ENCODE peak calls at places on chromosomes 16 and 17, in nine cellular contexts. R, A, S, F, E, C, W, Y and I are unnamed samples.

GRCh38 chr17:63479495-63480184 is 2.8 kb downstream of the ACE start:
- DNase-seq in S (no peak), E (no peak), R (no peak), C (no peak), F (no peak), W (peak), Y (no peak), A (no peak), I (no peak)

GRCh38 chr17:67200727-67201301 is 44.2 kb downstream of the HELZ start:
- DNase-seq in E (no peak), W (peak), C (no peak), F (peak), A (no peak), R (no peak), S (peak), Y (no peak), I (no peak)

GRCh38 chr16:85659805-85660511 is 28.8 kb downstream of the GINS2 start:
- DNase-seq in A (peak), R (peak), C (peak), Y (no peak), E (no peak), W (peak), F (peak), S (peak), I (peak)

GRCh38 chr16:49484454-49484853 is 110.8 kb downstream of the C16orf78 start:
- DNase-seq in W (peak), R (no peak), F (no peak), A (no peak), E (peak), S (no peak), Y (peak), C (peak), I (no peak)

GRCh38 chr16:89435051-89435450 is 55.3 kb downstream of the ANKRD11 start:
- DNase-seq in E (no peak), W (no peak), C (no peak), S (peak), Y (no peak), A (no peak), F (no peak), R (no peak), I (no peak)

GRCh38 chr16:3193221-3194212 is 5.5 kb downstream of the OR1F1 start:
- DNase-seq in R (no peak), C (no peak), A (peak), E (no peak), Y (no peak), F (peak), W (no peak), S (no peak), I (no peak)

GRCh38 chr16:73058616-73059409 is 10.9 kb upstream of the ZFHX3 start:
- DNase-seq in F (peak), R (no peak), A (peak), Y (peak), S (peak), W (peak), E (no peak), C (peak), I (no peak)

GRCh38 chr17:3965123-3965800 is 1.0 kb upstream of the ATP2A3 start:
- DNase-seq in F (peak), Y (no peak), C (no peak), A (peak), W (peak), R (peak), E (no peak), S (peak), I (peak)

GRCh38 chr17:36647598-36647997 is 46.2 kb downstream of the MRM1 start:
- DNase-seq in S (no peak), E (no peak), C (no peak), R (no peak), Y (no peak), A (no peak), F (no peak), W (peak), I (no peak)

GRCh38 chr16:4393243-4393606 is 21.6 kb downstream of the VASN start:
- DNase-seq in W (no peak), Y (no peak), R (no peak), S (peak), E (no peak), C (no peak), A (no peak), F (peak), I (no peak)

GRCh38 chr17:48843172-48843900 is 12.5 kb downstream of the CALCOCO2 start:
- DNase-seq in S (no peak), C (no peak), E (no peak), W (no peak), R (no peak), F (no peak), A (no peak), Y (no peak), I (no peak)

GRCh38 chr16:11697319-11697718 is 29.1 kb downstream of the SNN start:
- DNase-seq in F (no peak), C (no peak), R (no peak), E (no peak), Y (no peak), S (no peak), A (no peak), W (peak), I (no peak)

GRCh38 chr17:7403043-7403901 is 625 bp downstream of the TMEM256 start:
- DNase-seq in F (no peak), C (peak), R (no peak), Y (no peak), A (no peak), E (peak), S (peak), W (peak), I (no peak)

GRCh38 chr17:59845595-59846390 is 47.0 kb downstream of the TUBD1 start:
- DNase-seq in W (peak), F (peak), A (peak), R (no peak), C (peak), S (peak), E (peak), Y (no peak), I (no peak)

GRCh38 chr17:57296231-57296630 is 39.9 kb downstream of the MSI2 start:
- DNase-seq in W (peak), Y (no peak), A (no peak), E (no peak), C (no peak), S (no peak), R (no peak), F (peak), I (no peak)

GRCh38 chr17:74249966-74250365 is 24.1 kb upstream of the DNAI2 start:
- DNase-seq in Y (no peak), C (no peak), S (no peak), R (no peak), W (no peak), F (no peak), A (no peak), E (no peak), I (no peak)

GRCh38 chr17:17999364-18000007 is 26.8 kb downstream of the DRC3 start:
- DNase-seq in E (no peak), W (no peak), F (no peak), Y (no peak), R (no peak), C (no peak), A (no peak), S (no peak), I (no peak)

GRCh38 chr16:57115148-57115503 is 22.7 kb downstream of the CPNE2 start:
- DNase-seq in Y (no peak), C (no peak), A (no peak), F (no peak), E (no peak), S (no peak), R (no peak), W (no peak), I (no peak)

GRCh38 chr16:22813223-22813945 is 578 bp upstream of the HS3ST2 start:
- DNase-seq in A (no peak), E (no peak), Y (no peak), C (peak), W (peak), S (no peak), F (peak), R (no peak), I (no peak)

GRCh38 chr17:66689192-66689591 is 145.7 kb upstream of the CACNG5 start:
- DNase-seq in A (no peak), C (no peak), Y (no peak), W (no peak), F (no peak), E (no peak), R (no peak), S (no peak), I (no peak)

GRCh38 chr17:30256756-30257506 is 21.4 kb upstream of the SLC6A4 start:
- DNase-seq in A (no peak), Y (no peak), E (no peak), W (no peak), F (no peak), R (no peak), C (no peak), S (no peak), I (no peak)

GRCh38 chr17:16419929-16420271 is 4.5 kb downstream of the TRPV2 start:
- DNase-seq in Y (no peak), E (peak), W (no peak), A (peak), C (no peak), R (peak), S (no peak), F (peak), I (no peak)

GRCh38 chr16:31149894-31150890 is at the start of gene PRSS36:
- DNase-seq in W (no peak), C (no peak), A (no peak), R (no peak), F (no peak), S (no peak), E (no peak), Y (no peak), I (no peak)

GRCh38 chr17:45394913-45395568 is 37.6 kb downstream of the ARHGAP27 start:
- DNase-seq in R (peak), Y (no peak), C (peak), E (peak), W (peak), F (peak), A (peak), S (peak), I (peak)

GRCh38 chr17:35744830-35745229 is 8.2 kb downstream of the GAS2L2 start:
- DNase-seq in C (no peak), Y (no peak), A (no peak), F (no peak), S (no peak), W (no peak), E (no peak), R (no peak), I (no peak)

GRCh38 chr17:49691086-49691676 is 13.3 kb upstream of the SPOP start:
- DNase-seq in E (peak), C (no peak), Y (peak), R (no peak), W (no peak), A (no peak), S (no peak), F (no peak), I (no peak)

GRCh38 chr17:75124041-75124818 is 7.3 kb downstream of the NT5C start:
- DNase-seq in F (peak), C (peak), R (peak), S (peak), W (no peak), E (no peak), A (peak), Y (no peak), I (peak)

GRCh38 chr17:17772231-17772630 is 64.6 kb downstream of the SREBF1 start:
- DNase-seq in R (no peak), S (no peak), E (no peak), F (no peak), Y (no peak), C (no peak), W (no peak), A (no peak), I (no peak)

GRCh38 chr16:24041834-24042631 is 206.2 kb downstream of the PRKCB start:
- DNase-seq in R (peak), A (peak), C (peak), Y (no peak), S (peak), F (peak), W (peak), E (peak), I (peak)

GRCh38 chr17:55366020-55366481 is 55.6 kb downstream of the MMD start:
- DNase-seq in C (no peak), A (no peak), E (no peak), F (no peak), R (no peak), S (no peak), Y (no peak), W (peak), I (no peak)

GRCh38 chr17:62819511-62820221 is 11.6 kb upstream of the MARCHF10 start:
- DNase-seq in S (peak), C (peak), Y (peak), E (peak), A (peak), R (no peak), W (no peak), F (peak), I (no peak)

GRCh38 chr16:53872248-53873221 is 168.6 kb downstream of the FTO start:
- DNase-seq in Y (no peak), A (peak), S (no peak), E (peak), W (no peak), F (no peak), R (no peak), C (no peak), I (no peak)